ENCODE peak calls at places on chromosomes 1 and 21, in eight cellular contexts. H is iPS-NIHi11; Y is NCI-H1105 treated with DMSO at 0.1 percent for 48 hours; C is activated naive CD4-positive, alpha-beta T cell; T is GM12864; A is endothelial cell; Z is GF-D8; O is pons. N is an unnamed sample.

GRCh38 chr1:22286491-22286890 is 143.6 kb upstream of the WNT4 start:
- DNase-seq in H (no peak), Y (no peak), C (no peak), T (no peak), A (no peak), Z (no peak), O (no peak), N (no peak)

GRCh38 chr1:107016376-107016978 is 40.0 kb upstream of the PRMT6 start:
- DNase-seq in H (no peak), Y (no peak), C (no peak), T (no peak), A (no peak), Z (no peak), O (no peak), N (no peak)

GRCh38 chr1:172781513-172782140 is 122.7 kb downstream of the FASLG start:
- DNase-seq in H (no peak), Y (no peak), C (no peak), T (peak), A (no peak), Z (no peak), O (no peak), N (no peak)

GRCh38 chr1:246425139-246425794 is 81.8 kb downstream of the SMYD3 start:
- DNase-seq in H (no peak), Y (no peak), C (no peak), T (no peak), A (no peak), Z (no peak), O (no peak), N (no peak)

GRCh38 chr1:108892356-108893140 is 15.8 kb downstream of the GPSM2 start:
- DNase-seq in H (no peak), Y (no peak), C (no peak), T (no peak), A (no peak), Z (no peak), O (peak), N (no peak)

GRCh38 chr1:82517586-82517985 is 716.9 kb downstream of the ADGRL2 start:
- DNase-seq in H (peak), Y (no peak), C (no peak), T (no peak), A (peak), Z (no peak), O (peak), N (no peak)

GRCh38 chr1:63784489-63785390 is 10.9 kb downstream of the ROR1 start:
- DNase-seq in H (no peak), Y (no peak), C (no peak), T (no peak), A (no peak), Z (no peak), O (no peak), N (no peak)

GRCh38 chr1:154967331-154967950 is 3.1 kb downstream of the SHC1 start:
- DNase-seq in H (no peak), Y (no peak), C (no peak), T (no peak), A (no peak), Z (no peak), O (no peak), N (no peak)

GRCh38 chr1:186093437-186093836 is 281.6 kb downstream of the TPR start:
- DNase-seq in H (no peak), Y (no peak), C (no peak), T (no peak), A (no peak), Z (no peak), O (no peak), N (no peak)

GRCh38 chr1:5637171-5637570 is 355.1 kb downstream of the NPHP4 start:
- DNase-seq in H (no peak), Y (peak), C (no peak), T (no peak), A (no peak), Z (no peak), O (no peak), N (no peak)

GRCh38 chr1:178660484-178660883 is 64.6 kb upstream of the RALGPS2 start:
- DNase-seq in H (no peak), Y (no peak), C (no peak), T (peak), A (no peak), Z (no peak), O (no peak), N (no peak)

GRCh38 chr1:167617100-167617949 is 12.7 kb upstream of the RCSD1 start:
- DNase-seq in H (peak), Y (no peak), C (no peak), T (no peak), A (no peak), Z (peak), O (peak), N (no peak)

GRCh38 chr1:100810360-100810759 is 84.3 kb downstream of the EXTL2 start:
- DNase-seq in H (no peak), Y (no peak), C (no peak), T (no peak), A (no peak), Z (no peak), O (no peak), N (no peak)

GRCh38 chr1:96971849-96972602 is 250.4 kb downstream of the PTBP2 start:
- DNase-seq in H (no peak), Y (no peak), C (no peak), T (no peak), A (no peak), Z (no peak), O (no peak), N (no peak)

GRCh38 chr1:21217812-21218596 is 41.3 kb upstream of the EIF4G3 start:
- DNase-seq in H (peak), Y (peak), C (no peak), T (no peak), A (peak), Z (no peak), O (no peak), N (peak)

GRCh38 chr1:247293047-247293446 is 37.2 kb downstream of the VN1R5 start:
- DNase-seq in H (no peak), Y (no peak), C (no peak), T (no peak), A (no peak), Z (no peak), O (no peak), N (no peak)

GRCh38 chr1:172417552-172417951 is 2.9 kb upstream of the C1orf105 start:
- DNase-seq in H (no peak), Y (no peak), C (no peak), T (no peak), A (no peak), Z (no peak), O (no peak), N (no peak)

GRCh38 chr1:200775850-200776249 is 37.2 kb downstream of the CAMSAP2 start:
- DNase-seq in H (no peak), Y (no peak), C (no peak), T (no peak), A (no peak), Z (no peak), O (no peak), N (no peak)

GRCh38 chr1:86068126-86068805 is 88.3 kb downstream of the COL24A1 start:
- DNase-seq in H (no peak), Y (no peak), C (no peak), T (no peak), A (no peak), Z (no peak), O (no peak), N (no peak)

GRCh38 chr1:30466026-30466425 is 257.4 kb downstream of the MATN1 start:
- DNase-seq in H (no peak), Y (no peak), C (no peak), T (no peak), A (no peak), Z (no peak), O (no peak), N (no peak)

GRCh38 chr21:33780631-33781030 is 135.0 kb downstream of the ATP5PO start:
- DNase-seq in H (no peak), Y (no peak), C (no peak), T (no peak), A (no peak), Z (no peak), O (no peak), N (no peak)

GRCh38 chr21:34640858-34641257 is 25.9 kb upstream of the RCAN1 start:
- DNase-seq in H (no peak), Y (no peak), C (no peak), T (no peak), A (no peak), Z (no peak), O (no peak), N (no peak)

GRCh38 chr1:27403065-27403726 is 10.8 kb downstream of the GPR3 start:
- DNase-seq in H (no peak), Y (no peak), C (no peak), T (no peak), A (no peak), Z (peak), O (peak), N (no peak)

GRCh38 chr1:196660912-196661311 is 9.1 kb downstream of the CFH start:
- DNase-seq in H (peak), Y (peak), C (no peak), T (no peak), A (no peak), Z (no peak), O (peak), N (peak)

GRCh38 chr1:94737124-94737998 is 82.8 kb upstream of the SLC44A3 start:
- DNase-seq in H (no peak), Y (no peak), C (no peak), T (no peak), A (no peak), Z (peak), O (no peak), N (no peak)

GRCh38 chr1:148333875-148334338 is 149.2 kb downstream of the PPIAL4G start:
- DNase-seq in H (no peak), Y (peak), C (no peak), T (no peak), A (no peak), Z (no peak), O (no peak), N (no peak)

GRCh38 chr1:210586785-210587184 is 258.1 kb downstream of the HHAT start:
- DNase-seq in H (no peak), Y (peak), C (no peak), T (no peak), A (no peak), Z (no peak), O (peak), N (no peak)

GRCh38 chr21:43345746-43346409 is 81.1 kb downstream of the SIK1 start:
- DNase-seq in H (no peak), Y (no peak), C (no peak), T (no peak), A (no peak), Z (peak), O (no peak), N (no peak)

GRCh38 chr1:12166834-12167492 is at the start of gene TNFRSF1B:
- DNase-seq in H (peak), Y (no peak), C (no peak), T (no peak), A (peak), Z (no peak), O (no peak), N (no peak)

GRCh38 chr1:82227286-82227685 is 426.6 kb downstream of the ADGRL2 start:
- DNase-seq in H (no peak), Y (no peak), C (no peak), T (no peak), A (no peak), Z (no peak), O (no peak), N (no peak)

GRCh38 chr1:216794541-216795055 is 71.4 kb upstream of the ESRRG start:
- DNase-seq in H (no peak), Y (no peak), C (no peak), T (no peak), A (no peak), Z (no peak), O (no peak), N (no peak)

GRCh38 chr1:9376886-9377333 is 84.2 kb downstream of the SPSB1 start:
- DNase-seq in H (no peak), Y (no peak), C (no peak), T (no peak), A (no peak), Z (no peak), O (no peak), N (no peak)

GRCh38 chr1:212238552-212238951 is 46.7 kb upstream of the PPP2R5A start:
- DNase-seq in H (no peak), Y (no peak), C (no peak), T (no peak), A (no peak), Z (no peak), O (peak), N (no peak)

GRCh38 chr1:53777272-53777671 is 38.3 kb upstream of the GLIS1 start:
- DNase-seq in H (no peak), Y (no peak), C (no peak), T (no peak), A (no peak), Z (no peak), O (no peak), N (no peak)

GRCh38 chr1:159854101-159854692 is 8.3 kb downstream of the VSIG8 start:
- DNase-seq in H (peak), Y (no peak), C (no peak), T (no peak), A (peak), Z (no peak), O (peak), N (no peak)

N was measured in HuH-7.5.